ENCODE peak calls at places on chromosomes 2 and 18, in six cellular contexts. T is RPMI7951, D is A549, F is AG04449, H is neuronal stem cell, B is amniotic stem cell. E is an unnamed sample.

GRCh38 chr2:239371726-239372686 is 28.8 kb downstream of the HDAC4 start:
- DNase-seq in D (no peak), B (no peak), T (no peak), F (no peak), H (no peak), E (no peak)

GRCh38 chr2:147829106-147829505 is 15.7 kb upstream of the ACVR2A start:
- DNase-seq in H (no peak), D (no peak), B (no peak), F (peak; percentile 14), T (peak; percentile 81), E (no peak)

GRCh38 chr2:3486047-3487027 is 33.0 kb downstream of the ADI1 start:
- DNase-seq in H (no peak), D (no peak), T (no peak), F (no peak), B (no peak), E (no peak)

GRCh38 chr2:164703915-164704706 is 82.8 kb upstream of the GRB14 start:
- DNase-seq in B (no peak), D (no peak), T (no peak), F (no peak), H (no peak), E (no peak)

GRCh38 chr18:62387257-62387656 is 62.1 kb downstream of the TNFRSF11A start:
- DNase-seq in D (no peak), H (no peak), B (no peak), F (no peak), T (no peak), E (no peak)

GRCh38 chr2:205800804-205801203 is 118.5 kb downstream of the NRP2 start:
- DNase-seq in D (no peak), H (no peak), T (peak; percentile 19), F (no peak), B (no peak), E (no peak)

GRCh38 chr2:232038251-232038897 is 76.9 kb downstream of the DIS3L2 start:
- DNase-seq in D (no peak), T (no peak), H (no peak), F (no peak), B (no peak), E (no peak)

GRCh38 chr2:160970052-160970846 is 190.0 kb upstream of the TANK start:
- DNase-seq in B (peak; percentile 69), D (peak; percentile 55), T (peak; percentile 75), H (peak; percentile 65), F (no peak), E (peak; percentile 80)

GRCh38 chr18:47932170-47932569 is 1.7 kb upstream of the SMAD2 start:
- DNase-seq in B (no peak), H (no peak), T (no peak), D (no peak), F (no peak), E (no peak)

GRCh38 chr2:73142937-73143336 is 30.2 kb upstream of the RAB11FIP5 start:
- DNase-seq in F (no peak), D (no peak), T (peak; percentile 17), B (no peak), H (no peak), E (no peak)

GRCh38 chr2:40317047-40317446 is 134.8 kb downstream of the SLC8A1 start:
- DNase-seq in D (no peak), F (no peak), B (no peak), H (no peak), T (no peak), E (no peak)

GRCh38 chr18:68267583-68267982 is 447.3 kb downstream of the TMX3 start:
- DNase-seq in D (no peak), H (no peak), T (peak; percentile 54), B (peak; percentile 16), F (peak; percentile 54), E (no peak)

GRCh38 chr18:76490701-76491171 is 4.3 kb downstream of the ZNF516 start:
- DNase-seq in D (peak; percentile 13), B (no peak), H (no peak), F (no peak), T (no peak), E (no peak)

GRCh38 chr18:48697441-48697840 is 158.6 kb downstream of the CTIF start:
- DNase-seq in T (no peak), H (no peak), F (no peak), D (no peak), B (no peak), E (no peak)

GRCh38 chr2:88265352-88265960 is 95.3 kb downstream of the THNSL2 start:
- DNase-seq in H (no peak), F (no peak), D (peak; percentile 30), B (no peak), T (peak; percentile 83), E (peak; percentile 86)

GRCh38 chr2:238168196-238168815 is 9.5 kb downstream of the ERFE start:
- DNase-seq in T (no peak), D (no peak), B (no peak), F (no peak), H (no peak), E (no peak)

GRCh38 chr18:23529597-23529996 is 26.3 kb downstream of the RMC1 start:
- DNase-seq in D (peak; percentile 54), T (peak; percentile 59), B (no peak), H (no peak), F (no peak), E (no peak)